ENCODE peak calls at places on chromosome 12, in five cellular contexts. V is mammary epithelial cell, J is neural progenitor cell, T is HCT116, L is left lung. U is an unnamed sample.

GRCh38 chr12:15706010-15706676 is 83.0 kb downstream of the EPS8 start:
- DNase-seq in V (no peak), L (peak), J (peak), T (no peak), U (no peak)

GRCh38 chr12:52517005-52517835 is 3.0 kb downstream of the KRT5 start:
- DNase-seq in L (no peak), J (no peak), T (no peak), V (peak), U (no peak)

GRCh38 chr12:104602426-104602825 is 145.7 kb downstream of the CHST11 start:
- DNase-seq in L (no peak), J (peak), V (no peak), T (no peak), U (no peak)

GRCh38 chr12:64583395-64584172 is 26.7 kb upstream of the RASSF3 start:
- DNase-seq in T (no peak), L (no peak), V (no peak), J (no peak), U (no peak)

GRCh38 chr12:69027411-69027811 is 94.4 kb upstream of the CPM start:
- DNase-seq in V (peak), T (no peak), J (no peak), L (no peak), U (no peak)

GRCh38 chr12:12837025-12837872 is 24.1 kb downstream of the DDX47 start:
- DNase-seq in V (peak), T (peak), J (peak), L (no peak), U (no peak)

GRCh38 chr12:94805749-94806148 is 155.4 kb upstream of the TMCC3 start:
- DNase-seq in L (no peak), T (no peak), V (peak), J (peak), U (no peak)

GRCh38 chr12:120121343-120121742 is 4.8 kb upstream of the RAB35 start:
- DNase-seq in J (no peak), V (no peak), T (no peak), L (no peak), U (no peak)

GRCh38 chr12:116201908-116202307 is 75.6 kb downstream of the MED13L start:
- DNase-seq in T (no peak), L (no peak), V (no peak), J (no peak), U (no peak)

GRCh38 chr12:77727442-77728001 is 103.2 kb upstream of the NAV3 start:
- DNase-seq in L (no peak), V (no peak), J (no peak), T (no peak), U (no peak)

GRCh38 chr12:121038861-121039654 is at the start of gene OASL:
- DNase-seq in L (no peak), V (peak), J (no peak), T (no peak), U (no peak)

GRCh38 chr12:71948390-71948789 is 9.7 kb downstream of the TPH2 start:
- DNase-seq in V (no peak), T (no peak), J (peak), L (no peak), U (no peak)

GRCh38 chr12:77104792-77105191 is 39.4 kb upstream of the E2F7 start:
- DNase-seq in J (no peak), L (no peak), V (no peak), T (peak), U (no peak)

GRCh38 chr12:115103884-115104883 is 420.2 kb upstream of the TBX3 start:
- DNase-seq in T (no peak), L (no peak), V (no peak), J (no peak), U (no peak)

GRCh38 chr12:57993030-57993429 is 51.7 kb downstream of the ATP23 start:
- DNase-seq in L (no peak), J (no peak), V (no peak), T (no peak), U (no peak)
- TF ChIP-seq CTCF in L (no peak), J (peak), V (no peak), T (no peak), U (peak)

DNA sequence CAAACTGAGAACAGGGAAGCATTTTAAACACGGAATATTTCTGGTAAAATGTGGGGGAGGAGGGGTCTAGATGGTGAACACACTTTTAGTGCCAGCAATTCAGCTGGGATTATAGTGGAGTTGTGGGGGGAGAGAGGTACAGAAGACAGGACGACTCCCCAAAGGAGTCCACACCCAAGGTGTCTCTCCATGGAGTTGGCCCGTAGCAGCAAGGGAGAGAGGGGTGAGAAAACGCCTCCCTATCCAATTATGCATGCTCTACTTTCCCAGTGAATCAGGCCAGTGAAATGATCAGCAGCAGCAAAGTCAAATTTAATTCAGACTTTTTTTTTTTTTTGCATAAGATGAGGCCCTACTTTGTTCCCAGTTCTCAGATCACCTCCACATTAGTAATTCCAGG is 38.6 kb downstream of the BTG1 start:
- DNase-seq in J (no peak), V (no peak), T (no peak), L (no peak), U (no peak)
- TF ChIP-seq CTCF in J (no peak), V (no peak), T (no peak), L (no peak), U (no peak)

GRCh38 chr12:103495783-103496456 is at the start of gene C12orf42:
- DNase-seq in J (peak), V (peak), T (peak), L (peak), U (no peak)
- TF ChIP-seq CTCF in J (peak), V (peak), T (peak), L (peak), U (peak)

DNA sequence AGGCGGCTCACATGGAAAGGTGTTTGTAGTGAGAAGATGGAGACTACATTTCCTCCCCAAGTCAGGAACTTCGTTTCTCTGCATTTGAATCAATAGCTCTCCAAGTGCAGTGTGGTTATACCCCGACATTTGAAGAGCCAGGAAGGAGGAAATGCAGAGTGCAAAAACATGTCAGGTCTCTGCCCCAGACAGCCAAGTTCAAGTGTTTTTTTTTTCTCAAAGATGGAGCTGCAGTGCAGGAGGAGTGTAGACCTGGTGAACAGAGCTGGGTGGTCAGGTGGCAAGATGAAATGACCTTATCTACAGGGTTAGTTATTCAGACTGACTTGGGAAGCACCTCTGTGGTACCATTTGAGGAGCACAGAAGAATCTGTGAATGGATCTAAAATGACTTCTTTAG is 21.3 kb downstream of the MLXIP start:
- DNase-seq in J (no peak), T (no peak), V (no peak), L (no peak), U (no peak)
- TF ChIP-seq CTCF in J (no peak), T (no peak), V (no peak), L (no peak), U (no peak)

GRCh38 chr12:6192604-6193380 is 7.4 kb upstream of the CD9 start:
- DNase-seq in L (peak), J (no peak), V (no peak), T (no peak), U (no peak)

GRCh38 chr12:6198556-6198955 is 1.6 kb upstream of the CD9 start:
- DNase-seq in V (no peak), T (no peak), L (peak), J (no peak), U (no peak)

GRCh38 chr12:6195665-6196535 is 4.3 kb upstream of the CD9 start:
- DNase-seq in T (peak), J (peak), L (peak), V (peak), U (peak)

GRCh38 chr12:6197996-6198395 is 2.2 kb upstream of the CD9 start:
- DNase-seq in V (no peak), J (peak), T (no peak), L (peak), U (no peak)

DNA sequence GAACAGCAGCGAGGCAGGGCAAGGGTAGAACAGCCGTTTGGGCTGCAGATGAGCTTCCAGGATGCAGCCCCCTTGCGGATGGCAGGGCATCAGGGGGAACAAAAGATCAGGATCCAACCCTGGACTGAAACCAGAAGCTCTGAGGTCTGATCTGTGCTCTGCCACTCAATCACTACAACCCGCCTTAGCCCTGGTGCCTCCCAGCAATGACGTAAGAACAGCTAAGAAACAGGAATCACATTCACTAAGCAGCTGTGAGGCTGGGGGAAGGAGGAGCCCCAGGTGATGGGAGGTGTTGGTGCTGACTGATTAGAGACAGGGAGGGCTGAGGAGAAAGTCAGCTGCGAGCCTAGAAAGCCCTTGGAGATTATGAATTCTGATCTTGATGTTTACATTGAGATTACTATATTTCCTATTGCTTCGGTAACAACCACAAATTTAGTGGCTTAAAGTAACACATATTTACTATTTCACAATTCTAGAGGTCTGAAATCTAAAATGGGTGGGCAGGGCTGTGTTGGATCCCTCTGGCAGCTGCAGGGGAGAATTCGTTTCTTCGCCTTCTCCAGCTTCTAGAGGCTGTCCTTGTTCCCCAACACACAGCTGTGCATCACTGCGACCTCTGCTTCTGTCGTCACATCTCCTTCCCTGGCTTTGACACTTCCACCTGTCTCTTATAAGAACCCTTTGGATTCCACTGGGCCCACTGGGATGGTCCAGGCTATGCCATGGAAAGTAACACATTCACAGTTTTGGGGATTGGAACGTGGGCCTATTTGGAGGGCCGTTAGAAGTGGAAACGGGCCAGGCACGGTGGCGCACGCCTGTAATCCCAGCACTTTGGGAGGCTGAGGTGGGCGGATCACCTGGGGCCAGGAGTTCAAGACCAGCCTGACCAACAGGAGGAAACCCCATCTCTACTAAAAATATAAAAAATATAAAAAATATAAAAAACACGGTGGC is 6.1 kb upstream of the CD9 start:
- DNase-seq in V (no peak), L (peak), J (peak), T (no peak), U (no peak)
- TF ChIP-seq CTCF in V (no peak), L (no peak), J (peak), T (no peak), U (no peak)

DNA sequence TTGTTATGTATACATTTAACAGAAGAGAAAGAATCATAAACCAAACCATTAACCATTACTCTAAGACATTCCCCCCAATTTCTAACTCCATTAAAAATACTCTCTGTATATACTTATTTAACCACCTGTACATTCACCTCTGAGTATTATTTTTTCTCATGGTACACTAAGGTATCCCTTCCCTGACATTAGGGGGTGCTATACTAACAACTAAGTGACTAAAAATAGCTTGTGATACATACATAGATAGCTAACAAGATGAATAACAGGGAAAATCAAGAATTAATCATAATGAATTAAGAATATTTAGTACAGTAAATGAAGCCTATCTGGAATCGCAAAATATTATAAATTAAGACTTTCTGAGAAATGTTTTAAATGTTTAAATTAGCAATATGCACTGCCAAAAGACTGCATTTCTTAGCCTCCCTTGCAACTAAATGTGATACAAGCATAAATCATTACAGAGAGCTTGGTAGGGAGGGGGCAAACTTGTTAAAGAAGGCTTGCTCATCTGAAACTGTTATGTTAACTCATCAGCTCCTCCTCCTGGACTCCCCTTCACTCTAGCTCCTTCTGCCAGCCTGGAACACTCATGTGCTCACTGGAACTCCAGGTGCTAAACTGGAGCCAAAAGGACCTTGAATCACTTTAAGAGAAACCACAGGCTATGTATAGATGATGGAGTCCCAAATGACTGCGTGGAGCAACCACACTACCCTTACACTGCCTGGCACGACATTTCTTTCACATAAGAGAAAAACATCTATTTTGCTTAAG is 14.9 kb downstream of the C2CD5 start:
- DNase-seq in L (no peak), J (peak), T (no peak), V (peak), U (no peak)
- TF ChIP-seq CTCF in L (peak), J (peak), T (peak), V (peak), U (peak)

GRCh38 chr12:42744539-42745156 is 155.1 kb upstream of the PRICKLE1 start:
- DNase-seq in V (peak), T (no peak), L (no peak), J (no peak), U (no peak)

GRCh38 chr12:42742691-42743090 is 153.1 kb upstream of the PRICKLE1 start:
- DNase-seq in J (no peak), L (no peak), V (no peak), T (no peak), U (no peak)

GRCh38 chr12:42737364-42737763 is 147.8 kb upstream of the PRICKLE1 start:
- DNase-seq in L (no peak), T (no peak), V (no peak), J (no peak), U (no peak)

DNA sequence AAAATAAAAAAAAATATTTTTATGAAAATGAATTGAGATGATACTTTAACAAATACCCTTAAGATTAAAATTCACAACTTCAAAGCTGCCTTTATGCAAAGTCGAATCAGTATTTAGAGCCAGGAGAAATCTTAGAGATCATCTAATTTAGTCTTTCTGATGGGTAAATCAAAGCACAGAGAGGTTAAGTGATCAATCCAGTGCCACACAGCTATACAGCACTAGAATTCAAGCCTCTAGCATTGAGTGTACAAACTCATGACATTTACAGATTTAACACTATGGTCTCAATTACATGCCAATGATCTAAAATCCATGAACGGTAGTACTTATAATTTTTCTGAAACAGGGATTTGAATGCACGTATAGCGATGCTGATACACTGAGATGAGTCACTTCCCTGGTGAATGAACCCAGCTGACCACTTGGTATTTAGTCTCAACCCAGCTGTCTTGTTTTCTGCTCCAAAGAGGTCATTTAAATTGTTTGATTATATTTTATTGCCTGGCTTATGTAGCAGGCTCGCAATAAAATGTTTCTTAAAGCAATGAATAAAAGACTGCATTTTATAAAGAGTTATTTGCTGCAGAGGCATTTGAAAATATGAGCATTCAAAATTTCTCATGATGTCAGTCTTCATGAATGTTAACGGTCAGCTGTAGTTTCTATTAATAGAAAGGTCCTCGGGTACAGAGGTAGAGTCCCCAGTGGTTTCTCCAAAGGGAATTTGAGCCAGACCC is 152.4 kb upstream of the PRICKLE1 start:
- DNase-seq in V (peak), L (no peak), T (no peak), J (no peak), U (no peak)
- TF ChIP-seq CTCF in V (no peak), L (no peak), T (no peak), J (no peak), U (no peak)

DNA sequence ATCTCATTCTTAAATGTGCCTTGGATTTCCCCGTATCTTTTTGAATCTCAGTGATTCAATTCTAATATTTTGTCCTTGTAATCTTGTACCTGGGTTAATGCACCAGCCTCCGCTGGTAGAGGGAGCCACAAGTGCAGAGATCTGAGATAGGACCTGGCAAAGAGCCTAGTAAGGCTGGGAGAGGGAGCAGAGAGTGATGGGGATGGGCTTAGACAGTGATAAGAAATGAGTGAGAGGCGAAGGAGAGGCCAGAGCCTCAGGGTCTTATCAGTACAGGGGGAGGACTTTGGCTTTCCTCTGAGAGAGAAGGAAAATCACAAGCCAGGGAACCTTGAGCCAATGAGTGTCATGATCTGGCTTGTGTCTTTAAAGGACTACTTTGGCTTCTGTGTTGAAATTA is 30.5 kb upstream of the LMNTD1 start:
- DNase-seq in L (no peak), T (peak), V (no peak), J (peak), U (no peak)
- TF ChIP-seq CTCF in L (no peak), T (peak), V (peak), J (peak), U (no peak)

U was measured in type B pancreatic cell.